ENCODE peak calls at places on chromosome 6, in five cellular contexts. K is kidney tubule cell, W is cardiac fibroblast, I is A549, V is fibroblast of lung. J is an unnamed sample.

GRCh38 chr6:117194978-117195377 is 70.4 kb upstream of the VGLL2 start:
- DNase-seq in K (no peak), V (no peak), W (no peak), I (no peak), J (no peak)

GRCh38 chr6:9766240-9766915 is 648.5 kb downstream of the TFAP2A start:
- DNase-seq in W (peak; percentile 68), V (no peak), K (peak; percentile 69), I (peak; percentile 5), J (peak; percentile 98)

GRCh38 chr6:136089885-136090284 is 160.2 kb downstream of the MTFR2 start:
- DNase-seq in V (no peak), I (no peak), K (no peak), W (no peak), J (peak; percentile 21)

GRCh38 chr6:123841067-123841896 is 37.6 kb downstream of the NKAIN2 start:
- DNase-seq in W (no peak), K (no peak), I (no peak), V (no peak), J (no peak)

GRCh38 chr6:5981274-5982026 is 25.3 kb downstream of the NRN1 start:
- DNase-seq in V (no peak), W (no peak), I (no peak), K (peak; percentile 88), J (no peak)

GRCh38 chr6:77650098-77650663 is 2.7 kb upstream of the MEI4 start:
- DNase-seq in W (peak; percentile 1), I (no peak), K (peak; percentile 77), V (no peak), J (peak; percentile 31)

GRCh38 chr6:112216699-112217551 is 37.4 kb downstream of the LAMA4 start:
- DNase-seq in V (peak; percentile 89), I (no peak), W (peak; percentile 78), K (peak; percentile 52), J (peak; percentile 94)

GRCh38 chr6:95216560-95216959 is 360.8 kb upstream of the MANEA start:
- DNase-seq in V (no peak), K (no peak), W (no peak), I (no peak), J (no peak)